ENCODE peak calls at places on chromosomes 11 and 22, in four cellular contexts. One of them, this sample, is unnamed.

GRCh38 chr11:46712874-46713576 is 6.0 kb upstream of the F2 start:
- DNase-seq in astrocyte: no peak
- DNase-seq in K562: no peak
- DNase-seq in H9: no peak
- DNase-seq in this sample: no peak

GRCh38 chr11:84165139-84165538 is 879.0 kb upstream of the CCDC90B start:
- DNase-seq in astrocyte: peak
- DNase-seq in K562: no peak
- DNase-seq in H9: no peak
- DNase-seq in this sample: no peak

GRCh38 chr22:23110922-23111527 is 30.8 kb downstream of the RSPH14 start:
- DNase-seq in astrocyte: no peak
- DNase-seq in K562: peak
- DNase-seq in H9: no peak
- DNase-seq in this sample: no peak

GRCh38 chr11:17693531-17693930 is 25.8 kb upstream of the MYOD1 start:
- DNase-seq in astrocyte: no peak
- DNase-seq in K562: no peak
- DNase-seq in H9: no peak
- DNase-seq in this sample: no peak

GRCh38 chr11:70807195-70807543 is 408.8 kb downstream of the CTTN start:
- DNase-seq in astrocyte: no peak
- DNase-seq in K562: no peak
- DNase-seq in H9: no peak
- DNase-seq in this sample: no peak

GRCh38 chr22:36294801-36295200 is 41.9 kb downstream of the APOL1 start:
- DNase-seq in astrocyte: no peak
- DNase-seq in K562: no peak
- DNase-seq in H9: no peak
- DNase-seq in this sample: no peak

GRCh38 chr11:117597083-117597482 is 199.9 kb downstream of the DSCAML1 start:
- DNase-seq in astrocyte: peak
- DNase-seq in K562: peak
- DNase-seq in H9: peak
- DNase-seq in this sample: peak

GRCh38 chr11:63843042-63843441 is 4.1 kb downstream of the MARK2 start:
- DNase-seq in astrocyte: no peak
- DNase-seq in K562: no peak
- DNase-seq in H9: no peak
- DNase-seq in this sample: no peak

GRCh38 chr11:27158763-27159679 is 118.4 kb downstream of the BBOX1 start:
- DNase-seq in astrocyte: peak
- DNase-seq in K562: peak
- DNase-seq in H9: peak
- DNase-seq in this sample: peak

GRCh38 chr22:26443901-26444300 is 14.8 kb downstream of the ASPHD2 start:
- DNase-seq in astrocyte: no peak
- DNase-seq in K562: no peak
- DNase-seq in H9: no peak
- DNase-seq in this sample: no peak

GRCh38 chr22:49768077-49768476 is 59.6 kb downstream of the BRD1 start:
- DNase-seq in astrocyte: no peak
- DNase-seq in K562: no peak
- DNase-seq in H9: no peak
- DNase-seq in this sample: no peak

GRCh38 chr22:37079158-37079557 is 27.6 kb downstream of the KCTD17 start:
- DNase-seq in astrocyte: no peak
- DNase-seq in K562: no peak
- DNase-seq in H9: no peak
- DNase-seq in this sample: no peak

GRCh38 chr22:44309137-44309536 is 3.6 kb downstream of the SHISAL1 start:
- DNase-seq in astrocyte: peak
- DNase-seq in K562: no peak
- DNase-seq in H9: no peak
- DNase-seq in this sample: no peak

GRCh38 chr11:69491071-69492031 is 9.9 kb downstream of the LINC01488 start:
- DNase-seq in astrocyte: no peak
- DNase-seq in K562: no peak
- DNase-seq in H9: no peak
- DNase-seq in this sample: no peak

GRCh38 chr22:29739346-29739875 is 19.6 kb downstream of the CABP7 start:
- DNase-seq in astrocyte: no peak
- DNase-seq in K562: no peak
- DNase-seq in H9: no peak
- DNase-seq in this sample: no peak

GRCh38 chr22:38041760-38042584 is 15.2 kb upstream of the PICK1 start:
- DNase-seq in astrocyte: no peak
- DNase-seq in K562: no peak
- DNase-seq in H9: no peak
- DNase-seq in this sample: no peak

GRCh38 chr11:67382481-67383136 is 9.2 kb upstream of the RAD9A start:
- DNase-seq in astrocyte: no peak
- DNase-seq in K562: peak
- DNase-seq in H9: peak
- DNase-seq in this sample: peak

GRCh38 chr11:61969838-61970452 is 2.5 kb upstream of the FTH1 start:
- DNase-seq in astrocyte: peak
- DNase-seq in K562: no peak
- DNase-seq in H9: no peak
- DNase-seq in this sample: no peak

GRCh38 chr11:127027000-127027399 is 26.4 kb upstream of the KIRREL3 start:
- DNase-seq in astrocyte: no peak
- DNase-seq in K562: no peak
- DNase-seq in H9: no peak
- DNase-seq in this sample: no peak

GRCh38 chr22:39275814-39276443 is 31.1 kb upstream of the PDGFB start:
- DNase-seq in astrocyte: no peak
- DNase-seq in K562: no peak
- DNase-seq in H9: no peak
- DNase-seq in this sample: no peak

GRCh38 chr11:79440451-79441158 is at the start of gene TENM4:
- DNase-seq in astrocyte: peak
- DNase-seq in K562: no peak
- DNase-seq in H9: peak
- DNase-seq in this sample: no peak

GRCh38 chr11:104024572-104024971 is 11.9 kb upstream of the DDI1 start:
- DNase-seq in astrocyte: no peak
- DNase-seq in K562: no peak
- DNase-seq in H9: no peak
- DNase-seq in this sample: no peak

GRCh38 chr11:132486060-132486459 is 1046.2 kb downstream of the OPCML start:
- DNase-seq in astrocyte: no peak
- DNase-seq in K562: no peak
- DNase-seq in H9: no peak
- DNase-seq in this sample: no peak

GRCh38 chr22:44574057-44574456 is 76.0 kb upstream of the RTL6 start:
- DNase-seq in astrocyte: peak
- DNase-seq in K562: no peak
- DNase-seq in H9: no peak
- DNase-seq in this sample: no peak

GRCh38 chr11:104905271-104905670 is 7.0 kb upstream of the CASP12 start:
- DNase-seq in astrocyte: no peak
- DNase-seq in K562: no peak
- DNase-seq in H9: no peak
- DNase-seq in this sample: no peak

GRCh38 chr11:83957038-83957900 is 671.1 kb upstream of the CCDC90B start:
- DNase-seq in astrocyte: no peak
- DNase-seq in K562: no peak
- DNase-seq in H9: no peak
- DNase-seq in this sample: no peak

GRCh38 chr22:35458547-35459422 is 58.8 kb downstream of the MCM5 start:
- DNase-seq in astrocyte: no peak
- DNase-seq in K562: no peak
- DNase-seq in H9: no peak
- DNase-seq in this sample: no peak

GRCh38 chr11:528166-528814 is 7.1 kb downstream of the HRAS start:
- DNase-seq in astrocyte: no peak
- DNase-seq in K562: no peak
- DNase-seq in H9: no peak
- DNase-seq in this sample: no peak

GRCh38 chr22:38072322-38073149 is 11.4 kb downstream of the SLC16A8 start:
- DNase-seq in astrocyte: no peak
- DNase-seq in K562: no peak
- DNase-seq in H9: no peak
- DNase-seq in this sample: no peak

GRCh38 chr11:986270-986951 is 50.1 kb downstream of the MUC6 start:
- DNase-seq in astrocyte: no peak
- DNase-seq in K562: no peak
- DNase-seq in H9: no peak
- DNase-seq in this sample: no peak

GRCh38 chr11:117771197-117771596 is 25.8 kb downstream of the DSCAML1 start:
- DNase-seq in astrocyte: no peak
- DNase-seq in K562: no peak
- DNase-seq in H9: no peak
- DNase-seq in this sample: no peak

GRCh38 chr11:83292709-83293435 is 6.7 kb upstream of the CCDC90B start:
- DNase-seq in astrocyte: peak
- DNase-seq in K562: peak
- DNase-seq in H9: peak
- DNase-seq in this sample: peak

GRCh38 chr22:32080904-32081303 is 37.8 kb downstream of the SLC5A1 start:
- DNase-seq in astrocyte: peak
- DNase-seq in K562: peak
- DNase-seq in H9: peak
- DNase-seq in this sample: peak

GRCh38 chr22:49395617-49396016 is 432.1 kb downstream of the BRD1 start:
- DNase-seq in astrocyte: no peak
- DNase-seq in K562: no peak
- DNase-seq in H9: peak
- DNase-seq in this sample: no peak

GRCh38 chr22:46726066-46726985 is 11.7 kb downstream of the CERK start:
- DNase-seq in astrocyte: no peak
- DNase-seq in K562: no peak
- DNase-seq in H9: no peak
- DNase-seq in this sample: no peak

DNA sequence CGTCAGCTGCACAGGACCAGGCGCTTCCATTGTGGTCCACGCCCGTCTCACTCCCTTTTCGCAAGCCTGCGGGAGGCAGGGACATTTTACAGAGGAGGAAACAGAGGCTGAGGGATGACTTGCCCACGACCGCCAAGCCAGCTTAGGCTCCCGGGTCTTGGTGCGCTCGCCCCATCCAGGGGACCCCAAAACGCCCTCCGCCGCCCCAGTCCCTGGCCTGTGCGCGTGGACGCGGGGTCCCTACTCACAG is 300 bp downstream of the WNT11 start:
- DNase-seq in astrocyte: no peak
- DNase-seq in K562: no peak
- DNase-seq in H9: no peak
- DNase-seq in this sample: no peak
- H3K9ac ChIP-seq in astrocyte: no peak
- H3K9ac ChIP-seq in K562: no peak
- H3K9ac ChIP-seq in H9: no peak
- H3K9ac ChIP-seq in this sample: no peak

DNA sequence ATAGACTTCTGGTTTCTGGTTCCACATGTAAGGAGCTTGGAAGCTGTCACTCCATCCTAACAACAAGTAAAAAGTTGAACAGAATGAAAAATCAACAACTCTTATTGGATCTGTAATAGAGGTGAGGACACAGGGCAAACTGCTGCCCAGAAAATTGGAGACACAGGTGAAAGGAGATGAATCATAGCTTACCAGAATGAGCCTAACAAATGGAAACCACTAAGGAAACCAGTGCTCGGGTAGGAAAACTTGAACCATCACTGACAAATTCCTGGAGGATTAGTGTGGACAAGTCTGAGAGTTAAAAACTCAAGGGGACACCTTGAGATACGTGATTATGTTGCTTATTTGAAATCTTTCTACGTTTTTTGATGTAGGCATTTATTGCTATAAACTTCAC is 52.1 kb downstream of the GDPD4 start:
- DNase-seq in astrocyte: peak
- DNase-seq in K562: no peak
- DNase-seq in H9: no peak
- DNase-seq in this sample: no peak
- H2AFZ ChIP-seq in astrocyte: no peak
- H2AFZ ChIP-seq in K562: no peak
- H2AFZ ChIP-seq in H9: no peak
- H2AFZ ChIP-seq in this sample: no peak

GRCh38 chr11:8834379-8834778 is 76.6 kb upstream of the AKIP1 start:
- DNase-seq in astrocyte: no peak
- DNase-seq in K562: no peak
- DNase-seq in H9: no peak
- DNase-seq in this sample: no peak

GRCh38 chr11:8841899-8842298 is 69.1 kb upstream of the AKIP1 start:
- DNase-seq in astrocyte: peak
- DNase-seq in K562: no peak
- DNase-seq in H9: no peak
- DNase-seq in this sample: no peak

GRCh38 chr11:8839957-8840945 is 70.7 kb upstream of the AKIP1 start:
- DNase-seq in astrocyte: peak
- DNase-seq in K562: no peak
- DNase-seq in H9: peak
- DNase-seq in this sample: no peak

GRCh38 chr11:8838248-8838647 is 72.7 kb upstream of the AKIP1 start:
- DNase-seq in astrocyte: peak
- DNase-seq in K562: no peak
- DNase-seq in H9: no peak
- DNase-seq in this sample: no peak

GRCh38 chr11:8839306-8839956 is 71.6 kb upstream of the AKIP1 start:
- DNase-seq in astrocyte: no peak
- DNase-seq in K562: no peak
- DNase-seq in H9: no peak
- DNase-seq in this sample: no peak
- H3K9ac ChIP-seq in astrocyte: peak
- H3K9ac ChIP-seq in K562: no peak
- H3K9ac ChIP-seq in H9: no peak
- H3K9ac ChIP-seq in this sample: no peak

GRCh38 chr22:25419247-25420113 is 145.0 kb upstream of the GRK3 start:
- DNase-seq in astrocyte: no peak
- DNase-seq in K562: no peak
- DNase-seq in H9: no peak
- DNase-seq in this sample: no peak
- H2AFZ ChIP-seq in astrocyte: no peak
- H2AFZ ChIP-seq in K562: peak
- H2AFZ ChIP-seq in H9: no peak
- H2AFZ ChIP-seq in this sample: no peak